ENCODE peak calls at places on chromosomes 12 and 14, in seven cellular contexts. H is CD8-positive, alpha-beta T cell; K is activated gamma-delta T cell; M is activated naive CD4-positive, alpha-beta T cell; I is astrocyte of the spinal cord; F is ELR; A is SW480. V is an unnamed sample.

GRCh38 chr12:71871116-71871515 is 31.6 kb downstream of the TBC1D15 start:
- DNase-seq in H (no peak), K (no peak), M (no peak), I (peak), F (peak), A (no peak), V (no peak)

GRCh38 chr12:3311027-3311402 is 180.0 kb upstream of the PRMT8 start:
- DNase-seq in H (no peak), K (no peak), M (no peak), I (peak), F (peak), A (peak), V (peak)

GRCh38 chr14:24330973-24331674 is 3.7 kb downstream of the ADCY4 start:
- DNase-seq in H (no peak), K (no peak), M (no peak), I (no peak), F (no peak), A (no peak), V (no peak)

GRCh38 chr12:7271904-7272303 is 32.0 kb upstream of the ACSM4 start:
- DNase-seq in H (no peak), K (no peak), M (no peak), I (no peak), F (peak), A (no peak), V (no peak)

GRCh38 chr12:104615048-104615561 is 158.4 kb downstream of the CHST11 start:
- DNase-seq in H (no peak), K (no peak), M (no peak), I (no peak), F (no peak), A (no peak), V (no peak)

GRCh38 chr12:6084261-6084968 is 40.1 kb downstream of the VWF start:
- DNase-seq in H (no peak), K (no peak), M (no peak), I (peak), F (peak), A (no peak), V (peak)

GRCh38 chr12:91225316-91225715 is 42.7 kb upstream of the DCN start:
- DNase-seq in H (no peak), K (no peak), M (no peak), I (no peak), F (peak), A (no peak), V (no peak)

GRCh38 chr12:52280796-52281560 is 6.5 kb downstream of the KRT86 start:
- DNase-seq in H (no peak), K (no peak), M (no peak), I (peak), F (peak), A (peak), V (no peak)

V was measured in small intestine.